ENCODE peak calls at places on chromosomes 12 and 14, in five cellular contexts. I is left cardiac atrium; B is HepG2; Q is kidney epithelial cell; X is central memory CD8-positive, alpha-beta T cell. A is an unnamed sample.
A peak's percentile ranks its signal among the peaks of the same experiment; 100 is the strongest.

GRCh38 chr12:44507471-44507870 is 368.6 kb downstream of the NELL2 start:
- DNase-seq in I (no peak), Q (no peak), X (no peak), B (no peak), A (no peak)

GRCh38 chr14:103743691-103744090 is 28.1 kb downstream of the ZFYVE21 start:
- DNase-seq in X (no peak), B (no peak), I (no peak), Q (no peak), A (peak; percentile 39)

GRCh38 chr14:102164964-102165363 is 25.3 kb downstream of the WDR20 start:
- DNase-seq in B (no peak), I (no peak), X (no peak), Q (no peak), A (no peak)

GRCh38 chr14:43449291-43449690 is 1057.8 kb downstream of the FSCB start:
- DNase-seq in X (no peak), Q (no peak), I (no peak), B (no peak), A (no peak)

GRCh38 chr14:70188608-70189540 is at the start of gene SLC8A3:
- DNase-seq in B (no peak), I (peak; percentile 30), X (no peak), Q (peak; percentile 14), A (no peak)

GRCh38 chr12:11693068-11693467 is 43.6 kb downstream of the ETV6 start:
- DNase-seq in Q (no peak), X (no peak), B (no peak), I (no peak), A (no peak)

GRCh38 chr12:123696209-123696608 is 15.9 kb upstream of the ATP6V0A2 start:
- DNase-seq in B (no peak), X (no peak), I (no peak), Q (no peak), A (no peak)

GRCh38 chr12:24954261-24954660 is 5.4 kb upstream of the BCAT1 start:
- DNase-seq in Q (no peak), X (no peak), I (no peak), B (no peak), A (no peak)

GRCh38 chr12:57066245-57066644 is 12.3 kb downstream of the NEMP1 start:
- DNase-seq in I (no peak), X (no peak), Q (no peak), B (no peak), A (no peak)

GRCh38 chr14:77303417-77304156 is 17.1 kb downstream of the POMT2 start:
- DNase-seq in B (peak; percentile 89), Q (peak; percentile 96), X (no peak), I (no peak), A (no peak)

GRCh38 chr12:12007001-12007712 is 63.6 kb upstream of the BCL2L14 start:
- DNase-seq in Q (no peak), B (no peak), X (no peak), I (no peak), A (no peak)

GRCh38 chr12:54459355-54459754 is 14.0 kb downstream of the GTSF1 start:
- DNase-seq in X (no peak), I (no peak), Q (no peak), B (no peak), A (no peak)

GRCh38 chr12:25615119-25615518 is 62.0 kb upstream of the LMNTD1 start:
- DNase-seq in B (no peak), I (no peak), X (no peak), Q (peak; percentile 80), A (no peak)

GRCh38 chr14:94392510-94392935 is 4.1 kb upstream of the SERPINA1 start:
- DNase-seq in X (no peak), B (peak; percentile 59), I (peak; percentile 35), Q (no peak), A (peak; percentile 67)

GRCh38 chr14:99879401-99880295 is 86.4 kb downstream of the EML1 start:
- DNase-seq in X (no peak), B (no peak), I (no peak), Q (peak; percentile 56), A (no peak)

GRCh38 chr12:43988838-43989560 is 153.1 kb downstream of the TMEM117 start:
- DNase-seq in X (no peak), B (no peak), I (no peak), Q (no peak), A (no peak)

GRCh38 chr14:41636492-41637392 is 30.1 kb downstream of the LRFN5 start:
- DNase-seq in I (no peak), Q (no peak), X (no peak), B (peak; percentile 35), A (no peak)